ENCODE peak calls at places on chromosomes 12 and 14, in five cellular contexts. Z, T, C, G and D are unnamed samples.

GRCh38 chr12:14322403-14322802 is 43.1 kb upstream of the ATF7IP start:
- DNase-seq in Z (no peak), T (no peak), C (no peak), G (no peak), D (no peak)

GRCh38 chr14:21229821-21230220 is 39.4 kb downstream of the HNRNPC start:
- DNase-seq in Z (no peak), T (no peak), C (no peak), G (no peak), D (no peak)

GRCh38 chr14:105299654-105300541 is 903 bp downstream of the BRF1 start:
- DNase-seq in Z (no peak), T (peak; percentile 73), C (peak; percentile 31), G (no peak), D (no peak)

GRCh38 chr12:112239881-112240280 is 114.5 kb downstream of the TRAFD1 start:
- DNase-seq in Z (no peak), T (no peak), C (no peak), G (no peak), D (no peak)

GRCh38 chr14:68650403-68650994 is 142.4 kb downstream of the ZFP36L1 start:
- DNase-seq in Z (no peak), T (no peak), C (no peak), G (no peak), D (no peak)

GRCh38 chr14:38238332-38238731 is 17.6 kb downstream of the CLEC14A start:
- DNase-seq in Z (no peak), T (no peak), C (no peak), G (no peak), D (no peak)

GRCh38 chr14:64971452-64971889 is 665 bp downstream of the RAB15 start:
- DNase-seq in Z (no peak), T (no peak), C (no peak), G (no peak), D (no peak)

GRCh38 chr12:87793134-87793533 is 236.1 kb downstream of the C12orf50 start:
- DNase-seq in Z (no peak), T (no peak), C (no peak), G (no peak), D (no peak)

GRCh38 chr12:120713861-120714482 is 3.7 kb downstream of the UNC119B start:
- DNase-seq in Z (peak; percentile 76), T (peak; percentile 75), C (peak; percentile 73), G (peak; percentile 51), D (peak; percentile 85)

GRCh38 chr12:93297032-93297431 is 80.7 kb upstream of the NUDT4 start:
- DNase-seq in Z (no peak), T (no peak), C (no peak), G (peak; percentile 25), D (peak; percentile 53)

GRCh38 chr12:49949124-49949845 is 1.3 kb upstream of the AQP2 start:
- DNase-seq in Z (no peak), T (no peak), C (no peak), G (no peak), D (no peak)

GRCh38 chr12:94180558-94181296 is 32.4 kb downstream of the PLXNC1 start:
- DNase-seq in Z (no peak), T (no peak), C (no peak), G (no peak), D (no peak)

GRCh38 chr12:115149685-115150378 is 465.9 kb upstream of the TBX3 start:
- DNase-seq in Z (no peak), T (no peak), C (no peak), G (no peak), D (no peak)

GRCh38 chr12:123078114-123078465 is 72.8 kb downstream of the PITPNM2 start:
- DNase-seq in Z (no peak), T (no peak), C (peak; percentile 88), G (no peak), D (no peak)

GRCh38 chr14:53956427-53957201 is at the start of gene BMP4:
- DNase-seq in Z (peak; percentile 57), T (no peak), C (no peak), G (no peak), D (peak; percentile 95)

GRCh38 chr12:18684430-18684829 is 53.4 kb downstream of the PLCZ1 start:
- DNase-seq in Z (no peak), T (no peak), C (no peak), G (no peak), D (no peak)

GRCh38 chr12:111427417-111428074 is 21.8 kb downstream of the SH2B3 start:
- DNase-seq in Z (no peak), T (no peak), C (no peak), G (no peak), D (no peak)

GRCh38 chr12:93167841-93168492 is 209.8 kb upstream of the NUDT4 start:
- DNase-seq in Z (no peak), T (no peak), C (no peak), G (peak; percentile 22), D (peak; percentile 80)

GRCh38 chr12:62767506-62767905 is 167.4 kb downstream of the PPM1H start:
- DNase-seq in Z (no peak), T (no peak), C (no peak), G (no peak), D (no peak)

GRCh38 chr14:46053221-46053620 is 598.4 kb downstream of the RPL10L start:
- DNase-seq in Z (no peak), T (no peak), C (no peak), G (no peak), D (no peak)

GRCh38 chr12:82627799-82628198 is 58.9 kb upstream of the TMTC2 start:
- DNase-seq in Z (no peak), T (peak; percentile 67), C (peak; percentile 73), G (no peak), D (peak; percentile 65)

GRCh38 chr14:61517861-61518802 is 177.2 kb upstream of the HIF1A start:
- DNase-seq in Z (no peak), T (no peak), C (no peak), G (no peak), D (no peak)

GRCh38 chr14:31070431-31070830 is 44.3 kb upstream of the STRN3 start:
- DNase-seq in Z (no peak), T (no peak), C (no peak), G (no peak), D (peak; percentile 76)

GRCh38 chr12:115355301-115355700 is 671.3 kb upstream of the TBX3 start:
- DNase-seq in Z (no peak), T (no peak), C (no peak), G (no peak), D (no peak)

GRCh38 chr12:12070674-12071661 is at the start of gene BCL2L14:
- DNase-seq in Z (peak; percentile 57), T (peak; percentile 74), C (no peak), G (peak; percentile 26), D (no peak)

GRCh38 chr12:41932470-41932991 is 212.1 kb downstream of the GXYLT1 start:
- DNase-seq in Z (no peak), T (peak; percentile 98), C (peak; percentile 96), G (no peak), D (peak; percentile 94)

GRCh38 chr14:94748667-94749347 is 21.1 kb downstream of the GSC start:
- DNase-seq in Z (no peak), T (no peak), C (peak; percentile 11), G (no peak), D (no peak)

GRCh38 chr12:7190268-7191055 is 976 bp downstream of the PEX5 start:
- DNase-seq in Z (peak; percentile 61), T (peak; percentile 72), C (no peak), G (no peak), D (peak; percentile 68)

GRCh38 chr12:51307655-51308593 is 16.1 kb downstream of the BIN2 start:
- DNase-seq in Z (no peak), T (no peak), C (no peak), G (no peak), D (no peak)

GRCh38 chr14:92465353-92466067 is 48.1 kb upstream of the RIN3 start:
- DNase-seq in Z (peak; percentile 33), T (no peak), C (no peak), G (no peak), D (peak; percentile 46)

GRCh38 chr12:104282109-104282508 is 21.4 kb upstream of the EID3 start:
- DNase-seq in Z (no peak), T (no peak), C (no peak), G (no peak), D (no peak)

GRCh38 chr12:63353559-63353958 is 202.6 kb upstream of the AVPR1A start:
- DNase-seq in Z (no peak), T (peak; percentile 35), C (no peak), G (no peak), D (no peak)

GRCh38 chr12:17076335-17076734 is 470.4 kb upstream of the LMO3 start:
- DNase-seq in Z (no peak), T (peak; percentile 92), C (no peak), G (no peak), D (peak; percentile 69)

GRCh38 chr14:41743140-41743539 is 136.5 kb downstream of the LRFN5 start:
- DNase-seq in Z (no peak), T (no peak), C (no peak), G (no peak), D (no peak)

GRCh38 chr14:68666206-68666730 is 126.6 kb downstream of the ZFP36L1 start:
- DNase-seq in Z (no peak), T (no peak), C (peak; percentile 39), G (no peak), D (peak; percentile 21)

GRCh38 chr12:26678697-26679660 is 154.0 kb downstream of the ITPR2 start:
- DNase-seq in Z (no peak), T (peak; percentile 67), C (no peak), G (no peak), D (no peak)

GRCh38 chr12:42361909-42362706 is 36.1 kb downstream of the PPHLN1 start:
- DNase-seq in Z (no peak), T (no peak), C (no peak), G (no peak), D (no peak)